ENCODE peak calls at places on chromosome 1, in five cellular contexts. One of them, this sample, is unnamed.

GRCh38 chr1:75502776-75503175 is 108.1 kb downstream of the SLC44A5 start:
- DNase-seq in activated B cell treated with CpG ODN at 0.5 μM for 24 hours: no peak
- DNase-seq in RKO: peak; percentile 15
- DNase-seq in NCI-H1694 treated with DMSO at 0.1 percent for 48 hours: no peak
- DNase-seq in AG10803: no peak
- DNase-seq in this sample: no peak

GRCh38 chr1:173405758-173406344 is 71.3 kb upstream of the PRDX6 start:
- DNase-seq in activated B cell treated with CpG ODN at 0.5 μM for 24 hours: no peak
- DNase-seq in RKO: peak; percentile 45
- DNase-seq in NCI-H1694 treated with DMSO at 0.1 percent for 48 hours: no peak
- DNase-seq in AG10803: peak; percentile 68
- DNase-seq in this sample: no peak

GRCh38 chr1:30058966-30059365 is 664.4 kb downstream of the MATN1 start:
- DNase-seq in activated B cell treated with CpG ODN at 0.5 μM for 24 hours: no peak
- DNase-seq in RKO: peak; percentile 75
- DNase-seq in NCI-H1694 treated with DMSO at 0.1 percent for 48 hours: no peak
- DNase-seq in AG10803: peak; percentile 72
- DNase-seq in this sample: no peak

GRCh38 chr1:157030728-157031127 is 14.8 kb downstream of the ARHGEF11 start:
- DNase-seq in activated B cell treated with CpG ODN at 0.5 μM for 24 hours: no peak
- DNase-seq in RKO: no peak
- DNase-seq in NCI-H1694 treated with DMSO at 0.1 percent for 48 hours: no peak
- DNase-seq in AG10803: no peak
- DNase-seq in this sample: no peak

GRCh38 chr1:168803696-168804510 is 74.9 kb upstream of the DPT start:
- DNase-seq in activated B cell treated with CpG ODN at 0.5 μM for 24 hours: no peak
- DNase-seq in RKO: no peak
- DNase-seq in NCI-H1694 treated with DMSO at 0.1 percent for 48 hours: no peak
- DNase-seq in AG10803: no peak
- DNase-seq in this sample: no peak

GRCh38 chr1:178262101-178262500 is 168.2 kb downstream of the RASAL2 start:
- DNase-seq in activated B cell treated with CpG ODN at 0.5 μM for 24 hours: no peak
- DNase-seq in RKO: no peak
- DNase-seq in NCI-H1694 treated with DMSO at 0.1 percent for 48 hours: no peak
- DNase-seq in AG10803: peak; percentile 57
- DNase-seq in this sample: no peak

GRCh38 chr1:7186382-7187120 is 401.3 kb downstream of the CAMTA1 start:
- DNase-seq in activated B cell treated with CpG ODN at 0.5 μM for 24 hours: no peak
- DNase-seq in RKO: no peak
- DNase-seq in NCI-H1694 treated with DMSO at 0.1 percent for 48 hours: peak; percentile 17
- DNase-seq in AG10803: no peak
- DNase-seq in this sample: no peak

GRCh38 chr1:215660259-215660658 is 93.2 kb downstream of the KCTD3 start:
- DNase-seq in activated B cell treated with CpG ODN at 0.5 μM for 24 hours: no peak
- DNase-seq in RKO: no peak
- DNase-seq in NCI-H1694 treated with DMSO at 0.1 percent for 48 hours: no peak
- DNase-seq in AG10803: no peak
- DNase-seq in this sample: no peak

GRCh38 chr1:82614090-82614489 is 813.4 kb downstream of the ADGRL2 start:
- DNase-seq in activated B cell treated with CpG ODN at 0.5 μM for 24 hours: no peak
- DNase-seq in RKO: no peak
- DNase-seq in NCI-H1694 treated with DMSO at 0.1 percent for 48 hours: no peak
- DNase-seq in AG10803: no peak
- DNase-seq in this sample: no peak

GRCh38 chr1:183444243-183444642 is 26.1 kb upstream of the NMNAT2 start:
- DNase-seq in activated B cell treated with CpG ODN at 0.5 μM for 24 hours: no peak
- DNase-seq in RKO: no peak
- DNase-seq in NCI-H1694 treated with DMSO at 0.1 percent for 48 hours: no peak
- DNase-seq in AG10803: peak; percentile 20
- DNase-seq in this sample: no peak

GRCh38 chr1:53340660-53341520 is 13.0 kb upstream of the LRP8 start:
- DNase-seq in activated B cell treated with CpG ODN at 0.5 μM for 24 hours: no peak
- DNase-seq in RKO: no peak
- DNase-seq in NCI-H1694 treated with DMSO at 0.1 percent for 48 hours: no peak
- DNase-seq in AG10803: no peak
- DNase-seq in this sample: peak; percentile 51

GRCh38 chr1:237578540-237578939 is 312.2 kb downstream of the ZP4 start:
- DNase-seq in activated B cell treated with CpG ODN at 0.5 μM for 24 hours: no peak
- DNase-seq in RKO: no peak
- DNase-seq in NCI-H1694 treated with DMSO at 0.1 percent for 48 hours: no peak
- DNase-seq in AG10803: no peak
- DNase-seq in this sample: no peak

GRCh38 chr1:235741294-235741693 is 91.7 kb upstream of the GNG4 start:
- DNase-seq in activated B cell treated with CpG ODN at 0.5 μM for 24 hours: no peak
- DNase-seq in RKO: no peak
- DNase-seq in NCI-H1694 treated with DMSO at 0.1 percent for 48 hours: no peak
- DNase-seq in AG10803: peak; percentile 87
- DNase-seq in this sample: no peak

GRCh38 chr1:30192969-30193630 is 530.3 kb downstream of the MATN1 start:
- DNase-seq in activated B cell treated with CpG ODN at 0.5 μM for 24 hours: no peak
- DNase-seq in RKO: no peak
- DNase-seq in NCI-H1694 treated with DMSO at 0.1 percent for 48 hours: no peak
- DNase-seq in AG10803: no peak
- DNase-seq in this sample: no peak

GRCh38 chr1:25922633-25923567 is 16.7 kb upstream of the STMN1 start:
- DNase-seq in activated B cell treated with CpG ODN at 0.5 μM for 24 hours: peak; percentile 29
- DNase-seq in RKO: no peak
- DNase-seq in NCI-H1694 treated with DMSO at 0.1 percent for 48 hours: peak; percentile 84
- DNase-seq in AG10803: peak; percentile 25
- DNase-seq in this sample: peak; percentile 42

GRCh38 chr1:231241751-231242150 is 739 bp downstream of the GNPAT start:
- DNase-seq in activated B cell treated with CpG ODN at 0.5 μM for 24 hours: no peak
- DNase-seq in RKO: peak; percentile 22
- DNase-seq in NCI-H1694 treated with DMSO at 0.1 percent for 48 hours: peak; percentile 50
- DNase-seq in AG10803: no peak
- DNase-seq in this sample: no peak

GRCh38 chr1:160981584-160982411 is 27.2 kb upstream of the ITLN2 start:
- DNase-seq in activated B cell treated with CpG ODN at 0.5 μM for 24 hours: peak; percentile 21
- DNase-seq in RKO: no peak
- DNase-seq in NCI-H1694 treated with DMSO at 0.1 percent for 48 hours: no peak
- DNase-seq in AG10803: no peak
- DNase-seq in this sample: peak; percentile 30

GRCh38 chr1:170032531-170033295 is 41.8 kb downstream of the KIFAP3 start:
- DNase-seq in activated B cell treated with CpG ODN at 0.5 μM for 24 hours: no peak
- DNase-seq in RKO: no peak
- DNase-seq in NCI-H1694 treated with DMSO at 0.1 percent for 48 hours: no peak
- DNase-seq in AG10803: peak; percentile 64
- DNase-seq in this sample: no peak

GRCh38 chr1:53909946-53910345 is 16.0 kb downstream of the DIO1 start:
- DNase-seq in activated B cell treated with CpG ODN at 0.5 μM for 24 hours: no peak
- DNase-seq in RKO: no peak
- DNase-seq in NCI-H1694 treated with DMSO at 0.1 percent for 48 hours: no peak
- DNase-seq in AG10803: peak; percentile 23
- DNase-seq in this sample: no peak

GRCh38 chr1:88731475-88731874 is 47.4 kb downstream of the PKN2 start:
- DNase-seq in activated B cell treated with CpG ODN at 0.5 μM for 24 hours: no peak
- DNase-seq in RKO: peak; percentile 17
- DNase-seq in NCI-H1694 treated with DMSO at 0.1 percent for 48 hours: peak; percentile 54
- DNase-seq in AG10803: peak; percentile 93
- DNase-seq in this sample: no peak

GRCh38 chr1:92754000-92754787 is 30.7 kb downstream of the EVI5 start:
- DNase-seq in activated B cell treated with CpG ODN at 0.5 μM for 24 hours: no peak
- DNase-seq in RKO: no peak
- DNase-seq in NCI-H1694 treated with DMSO at 0.1 percent for 48 hours: no peak
- DNase-seq in AG10803: peak; percentile 86
- DNase-seq in this sample: no peak

GRCh38 chr1:27672750-27673112 is 739 bp upstream of the IFI6 start:
- DNase-seq in activated B cell treated with CpG ODN at 0.5 μM for 24 hours: no peak
- DNase-seq in RKO: no peak
- DNase-seq in NCI-H1694 treated with DMSO at 0.1 percent for 48 hours: no peak
- DNase-seq in AG10803: peak; percentile 54
- DNase-seq in this sample: no peak

GRCh38 chr1:162943627-162944026 is 82.7 kb upstream of the CCDC190 start:
- DNase-seq in activated B cell treated with CpG ODN at 0.5 μM for 24 hours: no peak
- DNase-seq in RKO: no peak
- DNase-seq in NCI-H1694 treated with DMSO at 0.1 percent for 48 hours: no peak
- DNase-seq in AG10803: peak; percentile 49
- DNase-seq in this sample: no peak

GRCh38 chr1:91736146-91736998 is 149.6 kb downstream of the TGFBR3 start:
- DNase-seq in activated B cell treated with CpG ODN at 0.5 μM for 24 hours: no peak
- DNase-seq in RKO: no peak
- DNase-seq in NCI-H1694 treated with DMSO at 0.1 percent for 48 hours: no peak
- DNase-seq in AG10803: peak; percentile 63
- DNase-seq in this sample: no peak

GRCh38 chr1:221611930-221612777 is 129.7 kb downstream of the DUSP10 start:
- DNase-seq in activated B cell treated with CpG ODN at 0.5 μM for 24 hours: no peak
- DNase-seq in RKO: peak; percentile 8
- DNase-seq in NCI-H1694 treated with DMSO at 0.1 percent for 48 hours: no peak
- DNase-seq in AG10803: peak; percentile 76
- DNase-seq in this sample: no peak

GRCh38 chr1:225467193-225468020 is 39.6 kb upstream of the LBR start:
- DNase-seq in activated B cell treated with CpG ODN at 0.5 μM for 24 hours: peak; percentile 75
- DNase-seq in RKO: no peak
- DNase-seq in NCI-H1694 treated with DMSO at 0.1 percent for 48 hours: no peak
- DNase-seq in AG10803: no peak
- DNase-seq in this sample: peak; percentile 76

GRCh38 chr1:192879416-192879815 is 70.6 kb downstream of the RGS2 start:
- DNase-seq in activated B cell treated with CpG ODN at 0.5 μM for 24 hours: no peak
- DNase-seq in RKO: peak; percentile 60
- DNase-seq in NCI-H1694 treated with DMSO at 0.1 percent for 48 hours: no peak
- DNase-seq in AG10803: no peak
- DNase-seq in this sample: no peak

GRCh38 chr1:228393268-228393699 is 13.4 kb downstream of the TRIM11 start:
- DNase-seq in activated B cell treated with CpG ODN at 0.5 μM for 24 hours: no peak
- DNase-seq in RKO: peak; percentile 37
- DNase-seq in NCI-H1694 treated with DMSO at 0.1 percent for 48 hours: no peak
- DNase-seq in AG10803: peak; percentile 80
- DNase-seq in this sample: no peak